ENCODE peak calls at places on chromosome 2, in four cellular contexts. V is kidney epithelial cell, W is fibroblast of mammary gland, I is lower leg skin. R is an unnamed sample.

GRCh38 chr2:60627412-60627811 is 74.0 kb upstream of the BCL11A start:
- DNase-seq in V (no peak), I (no peak), W (no peak), R (no peak)

GRCh38 chr2:116732322-116732721 is 1082.2 kb upstream of the DDX18 start:
- DNase-seq in W (no peak), V (no peak), I (no peak), R (no peak)

GRCh38 chr2:97844311-97844859 is 131.0 kb downstream of the ZAP70 start:
- DNase-seq in V (no peak), W (no peak), I (no peak), R (no peak)

GRCh38 chr2:239274391-239275001 is 126.3 kb downstream of the HDAC4 start:
- DNase-seq in V (no peak), I (peak; percentile 93), W (peak; percentile 86), R (peak; percentile 71)

GRCh38 chr2:28356095-28356911 is 36.4 kb upstream of the FOSL2 start:
- DNase-seq in V (no peak), W (peak; percentile 82), I (peak; percentile 98), R (peak; percentile 94)

GRCh38 chr2:188786368-188786781 is 187.8 kb upstream of the COL3A1 start:
- DNase-seq in V (no peak), W (peak; percentile 93), I (no peak), R (peak; percentile 74)

GRCh38 chr2:181781082-181781786 is 100.9 kb upstream of the NEUROD1 start:
- DNase-seq in V (no peak), I (no peak), W (no peak), R (no peak)

GRCh38 chr2:106843910-106844250 is 42.1 kb downstream of the ST6GAL2 start:
- DNase-seq in V (no peak), W (no peak), I (peak; percentile 12), R (no peak)

GRCh38 chr2:235746257-235746934 is 252.6 kb downstream of the AGAP1 start:
- DNase-seq in W (peak; percentile 88), I (no peak), V (peak; percentile 50), R (peak; percentile 81)

GRCh38 chr2:41934323-41935003 is 113.4 kb upstream of the PKDCC start:
- DNase-seq in W (peak; percentile 76), I (peak; percentile 74), V (no peak), R (no peak)

GRCh38 chr2:154697422-154698237 is 865 bp upstream of the KCNJ3 start:
- DNase-seq in W (no peak), V (no peak), I (no peak), R (no peak)

GRCh38 chr2:27441958-27442281 is 261 bp upstream of the KRTCAP3 start:
- DNase-seq in V (no peak), W (no peak), I (no peak), R (no peak)

GRCh38 chr2:219591091-219591490 is 6.6 kb upstream of the STK11IP start:
- DNase-seq in W (no peak), I (no peak), V (no peak), R (no peak)

GRCh38 chr2:238492905-238493304 is 66.2 kb downstream of the ASB1 start:
- DNase-seq in W (no peak), I (peak; percentile 43), V (no peak), R (no peak)

GRCh38 chr2:188450740-188451480 is 159.2 kb downstream of the GULP1 start:
- DNase-seq in I (no peak), W (peak; percentile 69), V (no peak), R (peak; percentile 77)

GRCh38 chr2:185274718-185275484 is 463.7 kb upstream of the FSIP2 start:
- DNase-seq in W (no peak), I (no peak), V (no peak), R (no peak)

GRCh38 chr2:168241746-168242145 is 5.6 kb downstream of the STK39 start:
- DNase-seq in I (no peak), W (no peak), V (no peak), R (no peak)

GRCh38 chr2:44168684-44169154 is at the start of gene PPM1B:
- DNase-seq in W (no peak), V (no peak), I (peak; percentile 100), R (peak; percentile 99)

GRCh38 chr2:218291934-218292699 is at the start of gene TMBIM1:
- DNase-seq in W (peak; percentile 61), I (peak; percentile 96), V (no peak), R (peak; percentile 69)

GRCh38 chr2:231642631-231643493 is 50.2 kb downstream of the TEX44 start:
- DNase-seq in I (peak; percentile 97), W (peak; percentile 96), V (peak; percentile 96), R (peak; percentile 92)

GRCh38 chr2:24930768-24931167 is 10.7 kb upstream of the ADCY3 start:
- DNase-seq in W (no peak), V (no peak), I (peak; percentile 83), R (peak; percentile 63)

GRCh38 chr2:43163365-43163715 is 63.1 kb downstream of the ZFP36L2 start:
- DNase-seq in W (no peak), I (no peak), V (no peak), R (no peak)

GRCh38 chr2:207504513-207505171 is 25.1 kb upstream of the CREB1 start:
- DNase-seq in I (no peak), V (peak; percentile 38), W (peak; percentile 70), R (peak; percentile 75)

GRCh38 chr2:19850056-19850455 is 51.7 kb downstream of the TTC32 start:
- DNase-seq in W (no peak), I (peak; percentile 48), V (no peak), R (no peak)

GRCh38 chr2:165176780-165177179 is 27.1 kb downstream of the SCN3A start:
- DNase-seq in I (no peak), W (no peak), V (no peak), R (no peak)

DNA sequence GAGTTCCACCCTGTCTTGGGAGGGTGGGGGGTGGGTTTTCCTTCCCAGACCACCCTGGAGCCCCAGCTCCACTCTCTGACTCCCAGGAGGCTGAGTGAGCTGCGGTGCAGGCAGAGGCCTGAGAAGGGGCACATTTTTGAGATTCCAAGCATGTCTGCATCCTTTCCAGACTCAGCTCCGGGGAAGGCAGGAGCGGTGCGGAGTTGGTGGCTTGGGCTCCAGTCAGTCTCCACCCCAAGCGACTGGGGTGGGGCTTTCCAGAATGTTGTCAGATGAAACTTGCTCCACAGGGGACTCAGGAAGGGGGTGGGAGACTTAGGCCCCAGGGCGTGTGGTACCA is 44.2 kb upstream of the HS6ST1 start:
- DNase-seq in W (peak; percentile 25), I (peak; percentile 92), V (no peak), R (peak; percentile 55)
- H3K4me3 ChIP-seq in W (no peak overlapping the region), I (no peak overlapping the region), V (no peak overlapping the region), R (no peak overlapping the region)

GRCh38 chr2:134765987-134766386 is 47.2 kb upstream of the TMEM163 start:
- DNase-seq in W (no peak), V (no peak), I (no peak), R (no peak)
- TF ChIP-seq CTCF in W (no peak), V (no peak), I (no peak), R (no peak)

GRCh38 chr2:150586858-150587257 is 99.4 kb upstream of the RND3 start:
- DNase-seq in W (peak; percentile 84), V (peak; percentile 28), I (no peak), R (peak; percentile 91)

GRCh38 chr2:150585221-150585971 is 97.9 kb upstream of the RND3 start:
- DNase-seq in I (no peak), W (peak; percentile 26), V (no peak), R (no peak)

GRCh38 chr2:150588210-150588870 is 100.9 kb upstream of the RND3 start:
- DNase-seq in I (no peak), V (no peak), W (peak; percentile 63), R (peak; percentile 44)

GRCh38 chr2:150589760-150590159 is 102.3 kb upstream of the RND3 start:
- DNase-seq in W (no peak), V (no peak), I (no peak), R (no peak)

GRCh38 chr2:150587547-150588209 is 100.2 kb upstream of the RND3 start:
- DNase-seq in W (peak; percentile 30), I (no peak), V (no peak), R (no peak)
- H3K4me3 ChIP-seq in W (no peak overlapping the region), I (no peak overlapping the region), V (no peak overlapping the region), R (no peak overlapping the region)

GRCh38 chr2:100870652-100871531 is 51.0 kb downstream of the NPAS2 start:
- DNase-seq in W (no peak), I (no peak), V (no peak), R (no peak)
- TF ChIP-seq CTCF in W (peak; percentile 33), I (no peak), V (peak; percentile 20), R (peak; percentile 17)

GRCh38 chr2:55160422-55160821 is 71.7 kb downstream of the CLHC1 start:
- DNase-seq in W (no peak), V (no peak), I (peak; percentile 53), R (no peak)

GRCh38 chr2:55159037-55159651 is 72.9 kb downstream of the CLHC1 start:
- DNase-seq in V (no peak), W (no peak), I (peak; percentile 84), R (no peak)

GRCh38 chr2:55158111-55158814 is 73.8 kb downstream of the CLHC1 start:
- DNase-seq in W (no peak), I (peak; percentile 43), V (no peak), R (no peak)

GRCh38 chr2:55161295-55162210 is 70.5 kb downstream of the CLHC1 start:
- DNase-seq in I (no peak), W (no peak), V (no peak), R (no peak)

GRCh38 chr2:55159752-55160151 is 72.3 kb downstream of the CLHC1 start:
- DNase-seq in I (no peak), V (no peak), W (no peak), R (no peak)
- H3K4me3 ChIP-seq in I (no peak overlapping the region), V (no peak overlapping the region), W (no peak overlapping the region), R (no peak overlapping the region)

GRCh38 chr2:134778372-134778771 is 59.6 kb upstream of the TMEM163 start:
- DNase-seq in W (no peak), V (no peak), I (no peak), R (no peak)
- TF ChIP-seq CTCF in W (peak; percentile 12), V (peak; percentile 49), I (no peak), R (no peak)

GRCh38 chr2:69624611-69625010 is 18.9 kb downstream of the AAK1 start:
- DNase-seq in V (no peak), I (no peak), W (no peak), R (no peak)
- H3K4me3 ChIP-seq in V (no peak overlapping the region), I (no peak overlapping the region), W (no peak overlapping the region), R (no peak overlapping the region)

GRCh38 chr2:72157871-72158771 is 10.5 kb upstream of the CYP26B1 start:
- DNase-seq in I (peak; percentile 64), W (no peak), V (no peak), R (no peak)

GRCh38 chr2:72155151-72155550 is 7.5 kb upstream of the CYP26B1 start:
- DNase-seq in I (peak; percentile 76), W (no peak), V (no peak), R (no peak)

GRCh38 chr2:72159211-72159610 is 11.5 kb upstream of the CYP26B1 start:
- DNase-seq in W (no peak), V (no peak), I (peak; percentile 37), R (no peak)

GRCh38 chr2:72155737-72156136 is 8.1 kb upstream of the CYP26B1 start:
- DNase-seq in V (no peak), I (peak; percentile 43), W (no peak), R (no peak)

DNA sequence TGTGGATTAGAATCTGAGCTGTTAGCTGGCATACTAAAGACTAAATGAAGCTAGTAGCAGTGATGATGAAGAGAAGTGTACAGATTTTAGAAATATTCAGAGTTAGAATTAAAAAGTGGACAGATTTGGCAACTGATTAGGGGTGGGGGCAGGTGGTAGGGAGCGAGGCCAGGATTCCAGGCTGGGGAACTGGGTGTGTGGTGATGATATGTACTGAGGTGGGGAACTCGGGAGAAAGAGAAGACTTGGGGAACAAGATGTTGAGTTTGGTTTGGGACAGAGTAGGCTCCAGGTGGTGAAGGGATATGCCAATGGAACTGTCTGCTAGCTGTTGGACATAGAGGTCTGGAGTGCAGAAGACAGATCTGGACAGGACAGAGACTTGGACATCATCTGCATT is 9.2 kb upstream of the CYP26B1 start:
- DNase-seq in W (no peak), I (peak; percentile 61), V (no peak), R (no peak)
- TF ChIP-seq CTCF in W (no peak), I (no peak), V (no peak), R (no peak)

GRCh38 chr2:9000442-9000841 is 3.0 kb downstream of the MBOAT2 start:
- DNase-seq in I (no peak), W (no peak), V (no peak), R (no peak)
- H3K4me3 ChIP-seq in I (no peak overlapping the region), W (no peak overlapping the region), V (no peak overlapping the region), R (no peak overlapping the region)